ENCODE peak calls at places on chromosomes 11 and 22, in four cellular contexts. One of them, this sample, is unnamed.

GRCh38 chr22:45731798-45732495 is 60.3 kb downstream of the ATXN10 start:
- DNase-seq in neuronal stem cell: no peak
- DNase-seq in K562: no peak
- DNase-seq in IMR-90: peak; percentile 47
- DNase-seq in this sample: peak; percentile 1

GRCh38 chr11:57792060-57792541 is 30.5 kb downstream of the CTNND1 start:
- DNase-seq in IMR-90: peak; percentile 53
- DNase-seq in K562: peak; percentile 44
- DNase-seq in neuronal stem cell: no peak
- DNase-seq in this sample: no peak

GRCh38 chr22:19717691-19718254 is 3.5 kb downstream of the SEPTIN5 start:
- DNase-seq in neuronal stem cell: no peak
- DNase-seq in K562: peak; percentile 98
- DNase-seq in IMR-90: peak; percentile 52
- DNase-seq in this sample: no peak

GRCh38 chr11:117473692-117474091 is 146.0 kb downstream of the CEP164 start:
- DNase-seq in IMR-90: no peak
- DNase-seq in K562: no peak
- DNase-seq in neuronal stem cell: no peak
- DNase-seq in this sample: peak; percentile 40

GRCh38 chr11:124950606-124951330 is 3.2 kb upstream of the CCDC15 start:
- DNase-seq in IMR-90: no peak
- DNase-seq in neuronal stem cell: no peak
- DNase-seq in K562: no peak
- DNase-seq in this sample: no peak

GRCh38 chr11:69831985-69832384 is 12.8 kb upstream of the FGF3 start:
- DNase-seq in K562: no peak
- DNase-seq in IMR-90: no peak
- DNase-seq in neuronal stem cell: no peak
- DNase-seq in this sample: no peak

GRCh38 chr11:3849297-3849874 is 6.1 kb upstream of the STIM1 start:
- DNase-seq in K562: peak; percentile 76
- DNase-seq in IMR-90: peak; percentile 41
- DNase-seq in neuronal stem cell: peak; percentile 46
- DNase-seq in this sample: no peak

GRCh38 chr11:13215157-13215556 is 62.4 kb upstream of the BMAL1 start:
- DNase-seq in neuronal stem cell: no peak
- DNase-seq in K562: no peak
- DNase-seq in IMR-90: peak; percentile 95
- DNase-seq in this sample: no peak

GRCh38 chr22:44190381-44190976 is 9.8 kb downstream of the PARVG start:
- DNase-seq in K562: no peak
- DNase-seq in IMR-90: no peak
- DNase-seq in neuronal stem cell: no peak
- DNase-seq in this sample: no peak

GRCh38 chr22:37674951-37675929 is at the start of gene LGALS1:
- DNase-seq in neuronal stem cell: no peak
- DNase-seq in IMR-90: peak; percentile 97
- DNase-seq in K562: peak; percentile 95
- DNase-seq in this sample: no peak

GRCh38 chr11:91947215-91947614 is 277.4 kb upstream of the FAT3 start:
- DNase-seq in IMR-90: peak; percentile 2
- DNase-seq in neuronal stem cell: no peak
- DNase-seq in K562: peak; percentile 1
- DNase-seq in this sample: no peak

GRCh38 chr11:113628912-113629311 is 77.2 kb downstream of the TMPRSS5 start:
- DNase-seq in neuronal stem cell: peak; percentile 17
- DNase-seq in IMR-90: no peak
- DNase-seq in K562: no peak
- DNase-seq in this sample: peak; percentile 84

GRCh38 chr11:104151404-104152204 is 12.3 kb downstream of the PDGFD start:
- DNase-seq in IMR-90: no peak
- DNase-seq in neuronal stem cell: no peak
- DNase-seq in K562: no peak
- DNase-seq in this sample: no peak

GRCh38 chr22:42367980-42368378 is 64.2 kb downstream of the NFAM1 start:
- DNase-seq in neuronal stem cell: no peak
- DNase-seq in IMR-90: no peak
- DNase-seq in K562: no peak
- DNase-seq in this sample: no peak
- H3K4me3 ChIP-seq in neuronal stem cell: peak overlapping the region; percentile 80
- H3K4me3 ChIP-seq in IMR-90: no peak overlapping the region
- H3K4me3 ChIP-seq in K562: no peak overlapping the region
- H3K4me3 ChIP-seq in this sample: peak overlapping the region; percentile 68

DNA sequence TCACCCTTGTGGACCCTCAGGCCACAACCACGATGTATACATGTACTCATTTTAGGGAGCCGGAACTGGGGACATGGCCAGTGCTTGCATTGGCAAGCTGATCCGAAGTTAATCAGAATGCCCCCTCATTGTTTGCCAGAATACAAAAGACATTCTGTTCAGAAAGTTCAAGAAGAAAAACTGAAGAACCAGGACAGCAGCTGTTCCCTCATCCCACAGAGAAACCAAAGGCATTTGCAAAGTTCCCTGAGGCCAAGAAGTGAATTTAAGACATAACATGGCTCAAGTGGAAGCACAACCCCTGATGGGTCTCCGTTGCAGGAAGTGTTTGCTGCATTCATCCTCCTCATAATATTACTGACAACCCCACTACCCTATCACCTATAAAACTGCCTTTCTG is 101.8 kb upstream of the AKIP1 start:
- DNase-seq in K562: no peak
- DNase-seq in IMR-90: no peak
- DNase-seq in neuronal stem cell: no peak
- DNase-seq in this sample: no peak
- H3K9ac ChIP-seq in K562: no peak overlapping the region
- H3K9ac ChIP-seq in IMR-90: peak overlapping the region; percentile 76
- H3K9ac ChIP-seq in neuronal stem cell: peak overlapping the region; percentile 46
- H3K9ac ChIP-seq in this sample: no peak overlapping the region

GRCh38 chr11:7436657-7437056 is 48.6 kb upstream of the OLFML1 start:
- DNase-seq in K562: no peak
- DNase-seq in neuronal stem cell: no peak
- DNase-seq in IMR-90: no peak
- DNase-seq in this sample: no peak
- H3K4me3 ChIP-seq in K562: no peak overlapping the region
- H3K4me3 ChIP-seq in neuronal stem cell: no peak overlapping the region
- H3K4me3 ChIP-seq in IMR-90: no peak overlapping the region
- H3K4me3 ChIP-seq in this sample: no peak overlapping the region

GRCh38 chr11:64320556-64320955 is 2.6 kb downstream of the PRDX5 start:
- DNase-seq in K562: no peak
- DNase-seq in IMR-90: no peak
- DNase-seq in neuronal stem cell: no peak
- DNase-seq in this sample: no peak

GRCh38 chr11:64321026-64321425 is 3.1 kb downstream of the PRDX5 start:
- DNase-seq in IMR-90: no peak
- DNase-seq in neuronal stem cell: no peak
- DNase-seq in K562: no peak
- DNase-seq in this sample: no peak

GRCh38 chr11:64318694-64319420 is 936 bp downstream of the PRDX5 start:
- DNase-seq in IMR-90: no peak
- DNase-seq in K562: peak; percentile 59
- DNase-seq in neuronal stem cell: no peak
- DNase-seq in this sample: no peak

GRCh38 chr11:64317961-64318693 is at the start of gene PRDX5:
- DNase-seq in K562: peak; percentile 97
- DNase-seq in IMR-90: peak; percentile 94
- DNase-seq in neuronal stem cell: peak; percentile 95
- DNase-seq in this sample: peak; percentile 90

DNA sequence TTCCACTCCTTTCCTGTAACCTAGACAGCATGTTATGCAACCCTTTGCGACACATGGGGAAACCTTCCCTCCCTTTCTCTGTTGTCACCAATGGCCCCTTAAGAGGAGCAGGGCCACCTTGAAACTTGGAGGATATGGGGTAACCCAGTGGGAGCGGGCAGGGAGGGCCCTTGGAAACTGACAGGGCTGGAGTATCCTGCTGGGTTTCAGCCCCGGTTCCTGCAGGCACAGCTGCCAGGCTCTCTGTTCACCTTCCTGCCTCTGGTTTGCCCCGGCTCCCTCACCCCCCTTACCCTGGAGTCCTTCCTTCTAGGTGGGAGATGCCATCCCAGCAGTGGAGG is 1.5 kb downstream of the PRDX5 start:
- DNase-seq in neuronal stem cell: no peak
- DNase-seq in K562: no peak
- DNase-seq in IMR-90: no peak
- DNase-seq in this sample: no peak
- H3K9ac ChIP-seq in neuronal stem cell: no peak overlapping the region
- H3K9ac ChIP-seq in K562: peak overlapping the region; percentile 92
- H3K9ac ChIP-seq in IMR-90: peak overlapping the region; percentile 91
- H3K9ac ChIP-seq in this sample: peak overlapping the region; percentile 77

GRCh38 chr22:17087176-17088131 is 2.7 kb downstream of the IL17RA start:
- DNase-seq in neuronal stem cell: no peak
- DNase-seq in IMR-90: peak; percentile 91
- DNase-seq in K562: peak; percentile 27
- DNase-seq in this sample: no peak
- H3K4me3 ChIP-seq in neuronal stem cell: no peak overlapping the region
- H3K4me3 ChIP-seq in IMR-90: no peak overlapping the region
- H3K4me3 ChIP-seq in K562: no peak overlapping the region
- H3K4me3 ChIP-seq in this sample: no peak overlapping the region

This sample was measured in NT2/D1.